ENCODE peak calls at places on chromosomes 12 and 14, in ten cellular contexts. One of them, this sample, is unnamed.
A peak's percentile ranks its signal among the peaks of the same experiment; 100 is the strongest.

GRCh38 chr14:38208825-38209562 is 1.3 kb downstream of the SSTR1 start:
- DNase-seq in CD8-positive, alpha-beta T cell: no peak
- DNase-seq in pancreas: peak; percentile 81
- DNase-seq in CD4-positive, alpha-beta memory T cell: no peak
- DNase-seq in Panc1: no peak
- DNase-seq in small intestine: peak; percentile 95
- DNase-seq in thyroid gland: peak; percentile 15
- DNase-seq in cardiac muscle cell: peak; percentile 60
- DNase-seq in suprapubic skin: no peak
- DNase-seq in astrocyte: peak; percentile 33
- DNase-seq in this sample: peak; percentile 83

GRCh38 chr14:92968291-92969020 is 45.5 kb downstream of the CHGA start:
- DNase-seq in suprapubic skin: no peak
- DNase-seq in pancreas: no peak
- DNase-seq in CD4-positive, alpha-beta memory T cell: no peak
- DNase-seq in cardiac muscle cell: no peak
- DNase-seq in Panc1: no peak
- DNase-seq in thyroid gland: no peak
- DNase-seq in astrocyte: no peak
- DNase-seq in CD8-positive, alpha-beta T cell: no peak
- DNase-seq in small intestine: no peak
- DNase-seq in this sample: no peak

GRCh38 chr14:65866906-65867305 is 454.4 kb downstream of the FUT8 start:
- DNase-seq in CD4-positive, alpha-beta memory T cell: no peak
- DNase-seq in cardiac muscle cell: no peak
- DNase-seq in thyroid gland: peak; percentile 28
- DNase-seq in pancreas: no peak
- DNase-seq in suprapubic skin: no peak
- DNase-seq in CD8-positive, alpha-beta T cell: no peak
- DNase-seq in small intestine: peak; percentile 32
- DNase-seq in Panc1: no peak
- DNase-seq in astrocyte: no peak
- DNase-seq in this sample: no peak

GRCh38 chr14:24231263-24232120 is 675 bp downstream of the NEDD8 start:
- DNase-seq in thyroid gland: no peak
- DNase-seq in astrocyte: no peak
- DNase-seq in cardiac muscle cell: no peak
- DNase-seq in Panc1: no peak
- DNase-seq in CD8-positive, alpha-beta T cell: no peak
- DNase-seq in pancreas: no peak
- DNase-seq in CD4-positive, alpha-beta memory T cell: no peak
- DNase-seq in suprapubic skin: peak; percentile 72
- DNase-seq in small intestine: peak; percentile 43
- DNase-seq in this sample: no peak

GRCh38 chr12:91140660-91141045 is 29.4 kb upstream of the LUM start:
- DNase-seq in small intestine: no peak
- DNase-seq in astrocyte: peak; percentile 55
- DNase-seq in pancreas: no peak
- DNase-seq in thyroid gland: no peak
- DNase-seq in Panc1: no peak
- DNase-seq in CD8-positive, alpha-beta T cell: no peak
- DNase-seq in suprapubic skin: no peak
- DNase-seq in CD4-positive, alpha-beta memory T cell: no peak
- DNase-seq in cardiac muscle cell: no peak
- DNase-seq in this sample: no peak

GRCh38 chr14:80944861-80945617 is 3.5 kb upstream of the CEP128 start:
- DNase-seq in thyroid gland: no peak
- DNase-seq in CD4-positive, alpha-beta memory T cell: no peak
- DNase-seq in pancreas: no peak
- DNase-seq in cardiac muscle cell: no peak
- DNase-seq in astrocyte: no peak
- DNase-seq in small intestine: no peak
- DNase-seq in suprapubic skin: no peak
- DNase-seq in Panc1: no peak
- DNase-seq in CD8-positive, alpha-beta T cell: no peak
- DNase-seq in this sample: no peak

GRCh38 chr12:96334502-96334901 is 65.7 kb downstream of the CDK17 start:
- DNase-seq in pancreas: no peak
- DNase-seq in CD8-positive, alpha-beta T cell: no peak
- DNase-seq in thyroid gland: no peak
- DNase-seq in cardiac muscle cell: no peak
- DNase-seq in CD4-positive, alpha-beta memory T cell: no peak
- DNase-seq in small intestine: no peak
- DNase-seq in astrocyte: no peak
- DNase-seq in suprapubic skin: no peak
- DNase-seq in Panc1: no peak
- DNase-seq in this sample: no peak

GRCh38 chr14:76977793-76978730 is 50.4 kb downstream of the IRF2BPL start:
- DNase-seq in thyroid gland: peak; percentile 56
- DNase-seq in pancreas: no peak
- DNase-seq in cardiac muscle cell: no peak
- DNase-seq in CD4-positive, alpha-beta memory T cell: peak; percentile 67
- DNase-seq in CD8-positive, alpha-beta T cell: peak; percentile 62
- DNase-seq in Panc1: no peak
- DNase-seq in small intestine: no peak
- DNase-seq in suprapubic skin: peak; percentile 88
- DNase-seq in astrocyte: peak; percentile 55
- DNase-seq in this sample: peak; percentile 63

GRCh38 chr12:108855284-108856169 is 1.9 kb downstream of the SSH1 start:
- DNase-seq in small intestine: no peak
- DNase-seq in astrocyte: peak; percentile 34
- DNase-seq in pancreas: no peak
- DNase-seq in thyroid gland: no peak
- DNase-seq in Panc1: no peak
- DNase-seq in CD4-positive, alpha-beta memory T cell: no peak
- DNase-seq in suprapubic skin: no peak
- DNase-seq in CD8-positive, alpha-beta T cell: no peak
- DNase-seq in cardiac muscle cell: peak; percentile 17
- DNase-seq in this sample: no peak

GRCh38 chr12:108852674-108853073 is 4.7 kb downstream of the SSH1 start:
- DNase-seq in pancreas: no peak
- DNase-seq in CD4-positive, alpha-beta memory T cell: no peak
- DNase-seq in astrocyte: peak; percentile 44
- DNase-seq in Panc1: no peak
- DNase-seq in small intestine: no peak
- DNase-seq in thyroid gland: peak; percentile 14
- DNase-seq in suprapubic skin: no peak
- DNase-seq in cardiac muscle cell: no peak
- DNase-seq in CD8-positive, alpha-beta T cell: no peak
- DNase-seq in this sample: no peak

GRCh38 chr12:108854453-108855283 is 2.7 kb downstream of the SSH1 start:
- DNase-seq in thyroid gland: peak; percentile 71
- DNase-seq in CD8-positive, alpha-beta T cell: no peak
- DNase-seq in astrocyte: peak; percentile 100
- DNase-seq in small intestine: no peak
- DNase-seq in suprapubic skin: no peak
- DNase-seq in pancreas: peak; percentile 14
- DNase-seq in CD4-positive, alpha-beta memory T cell: no peak
- DNase-seq in cardiac muscle cell: peak; percentile 38
- DNase-seq in Panc1: no peak
- DNase-seq in this sample: no peak

GRCh38 chr12:108853426-108853825 is 4.0 kb downstream of the SSH1 start:
- DNase-seq in thyroid gland: no peak
- DNase-seq in cardiac muscle cell: no peak
- DNase-seq in CD4-positive, alpha-beta memory T cell: no peak
- DNase-seq in small intestine: no peak
- DNase-seq in pancreas: no peak
- DNase-seq in CD8-positive, alpha-beta T cell: no peak
- DNase-seq in astrocyte: no peak
- DNase-seq in suprapubic skin: no peak
- DNase-seq in Panc1: no peak
- DNase-seq in this sample: no peak

GRCh38 chr12:108854055-108854452 is 3.3 kb downstream of the SSH1 start:
- DNase-seq in pancreas: peak; percentile 15
- DNase-seq in thyroid gland: peak; percentile 42
- DNase-seq in CD4-positive, alpha-beta memory T cell: no peak
- DNase-seq in suprapubic skin: no peak
- DNase-seq in cardiac muscle cell: no peak
- DNase-seq in astrocyte: peak; percentile 93
- DNase-seq in CD8-positive, alpha-beta T cell: no peak
- DNase-seq in small intestine: no peak
- DNase-seq in Panc1: no peak
- DNase-seq in this sample: no peak
- H3K4me1 ChIP-seq in pancreas: peaks cover 11% of the 10 kb centered on the region
- H3K4me1 ChIP-seq in thyroid gland: peaks cover 34% of the 10 kb centered on the region
- H3K4me1 ChIP-seq in CD4-positive, alpha-beta memory T cell: peaks cover 25% of the 10 kb centered on the region
- H3K4me1 ChIP-seq in suprapubic skin: peaks cover 49% of the 10 kb centered on the region
- H3K4me1 ChIP-seq in cardiac muscle cell: peaks cover 24% of the 10 kb centered on the region
- H3K4me1 ChIP-seq in astrocyte: peaks cover 56% of the 10 kb centered on the region
- H3K4me1 ChIP-seq in CD8-positive, alpha-beta T cell: peaks cover 22% of the 10 kb centered on the region
- H3K4me1 ChIP-seq in small intestine: peaks cover 3% of the 10 kb centered on the region
- H3K4me1 ChIP-seq in Panc1: peaks cover 50% of the 10 kb centered on the region
- H3K4me1 ChIP-seq in this sample: peaks cover 4% of the 10 kb centered on the region

GRCh38 chr12:77940566-77940965 is 109.9 kb downstream of the NAV3 start:
- DNase-seq in CD4-positive, alpha-beta memory T cell: no peak
- DNase-seq in astrocyte: no peak
- DNase-seq in pancreas: no peak
- DNase-seq in small intestine: no peak
- DNase-seq in thyroid gland: no peak
- DNase-seq in cardiac muscle cell: peak; percentile 8
- DNase-seq in CD8-positive, alpha-beta T cell: no peak
- DNase-seq in Panc1: no peak
- DNase-seq in suprapubic skin: no peak
- DNase-seq in this sample: no peak
- H3K4me3 ChIP-seq in CD4-positive, alpha-beta memory T cell: no peak overlapping the region
- H3K4me3 ChIP-seq in astrocyte: peak overlapping the region; percentile 83
- H3K4me3 ChIP-seq in pancreas: no peak overlapping the region
- H3K4me3 ChIP-seq in small intestine: no peak overlapping the region
- H3K4me3 ChIP-seq in thyroid gland: no peak overlapping the region
- H3K4me3 ChIP-seq in cardiac muscle cell: no peak overlapping the region
- H3K4me3 ChIP-seq in CD8-positive, alpha-beta T cell: no peak overlapping the region
- H3K4me3 ChIP-seq in Panc1: peak overlapping the region; percentile 25
- H3K4me3 ChIP-seq in suprapubic skin: no peak overlapping the region
- H3K4me3 ChIP-seq in this sample: no peak overlapping the region

DNA sequence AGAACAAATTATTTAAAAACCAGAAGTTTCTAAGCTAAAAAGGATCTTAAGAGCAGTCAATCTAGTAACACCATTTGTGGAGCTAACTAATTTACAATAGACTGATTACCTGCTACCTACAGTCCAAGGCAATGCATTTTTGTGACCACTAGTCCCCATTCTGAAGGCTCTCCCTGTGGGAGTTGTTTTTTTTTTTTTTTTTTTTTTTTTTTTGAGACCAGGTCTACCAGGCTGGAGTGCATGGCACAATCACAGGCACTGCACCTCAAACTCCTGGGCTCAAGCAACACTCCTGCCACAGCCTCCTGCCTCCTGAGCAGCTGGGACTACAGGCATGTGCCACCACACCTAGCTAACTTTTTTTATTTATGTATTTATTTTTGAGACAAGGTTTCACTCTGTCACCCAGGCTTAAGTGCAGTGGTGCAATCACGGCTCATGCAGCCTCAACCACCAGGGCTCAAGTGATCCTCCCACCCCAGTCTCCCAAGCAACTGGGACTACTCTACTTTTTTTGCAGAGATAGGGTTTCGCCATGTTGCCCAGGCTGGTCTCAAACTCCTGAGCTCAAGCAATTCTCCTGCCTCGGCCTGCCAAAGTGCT is 3.9 kb downstream of the GNPTAB start:
- DNase-seq in small intestine: no peak
- DNase-seq in cardiac muscle cell: no peak
- DNase-seq in suprapubic skin: no peak
- DNase-seq in Panc1: no peak
- DNase-seq in astrocyte: no peak
- DNase-seq in thyroid gland: no peak
- DNase-seq in CD4-positive, alpha-beta memory T cell: no peak
- DNase-seq in CD8-positive, alpha-beta T cell: no peak
- DNase-seq in pancreas: no peak
- DNase-seq in this sample: peak; percentile 56
- H3K27ac ChIP-seq in small intestine: no peak overlapping the region
- H3K27ac ChIP-seq in cardiac muscle cell: no peak overlapping the region
- H3K27ac ChIP-seq in suprapubic skin: no peak overlapping the region
- H3K27ac ChIP-seq in Panc1: no peak overlapping the region
- H3K27ac ChIP-seq in astrocyte: no peak overlapping the region
- H3K27ac ChIP-seq in thyroid gland: no peak overlapping the region
- H3K27ac ChIP-seq in CD4-positive, alpha-beta memory T cell: no peak overlapping the region
- H3K27ac ChIP-seq in CD8-positive, alpha-beta T cell: no peak overlapping the region
- H3K27ac ChIP-seq in pancreas: no peak overlapping the region
- H3K27ac ChIP-seq in this sample: no peak overlapping the region

GRCh38 chr12:89648211-89648930 is 60.3 kb downstream of the ATP2B1 start:
- DNase-seq in suprapubic skin: no peak
- DNase-seq in pancreas: no peak
- DNase-seq in cardiac muscle cell: peak; percentile 34
- DNase-seq in Panc1: no peak
- DNase-seq in small intestine: peak; percentile 77
- DNase-seq in CD8-positive, alpha-beta T cell: no peak
- DNase-seq in astrocyte: peak; percentile 41
- DNase-seq in CD4-positive, alpha-beta memory T cell: no peak
- DNase-seq in thyroid gland: no peak
- DNase-seq in this sample: peak; percentile 89
- H3K4me1 ChIP-seq in suprapubic skin: peaks cover 11% of the 10 kb centered on the region
- H3K4me1 ChIP-seq in pancreas: no peaks in the 10 kb centered on the region
- H3K4me1 ChIP-seq in cardiac muscle cell: peaks cover 4% of the 10 kb centered on the region
- H3K4me1 ChIP-seq in Panc1: peaks cover 13% of the 10 kb centered on the region
- H3K4me1 ChIP-seq in small intestine: peaks cover 3% of the 10 kb centered on the region
- H3K4me1 ChIP-seq in CD8-positive, alpha-beta T cell: peaks cover 4% of the 10 kb centered on the region
- H3K4me1 ChIP-seq in astrocyte: no peaks in the 10 kb centered on the region
- H3K4me1 ChIP-seq in CD4-positive, alpha-beta memory T cell: peaks cover 52% of the 10 kb centered on the region
- H3K4me1 ChIP-seq in thyroid gland: no peaks in the 10 kb centered on the region
- H3K4me1 ChIP-seq in this sample: peaks cover 7% of the 10 kb centered on the region

GRCh38 chr12:64560395-64561301 is 49.6 kb upstream of the RASSF3 start:
- DNase-seq in thyroid gland: no peak
- DNase-seq in cardiac muscle cell: no peak
- DNase-seq in CD4-positive, alpha-beta memory T cell: no peak
- DNase-seq in Panc1: peak; percentile 67
- DNase-seq in astrocyte: peak; percentile 95
- DNase-seq in CD8-positive, alpha-beta T cell: no peak
- DNase-seq in small intestine: no peak
- DNase-seq in suprapubic skin: no peak
- DNase-seq in pancreas: no peak
- DNase-seq in this sample: peak; percentile 62
- H3K4me3 ChIP-seq in thyroid gland: no peak overlapping the region
- H3K4me3 ChIP-seq in cardiac muscle cell: no peak overlapping the region
- H3K4me3 ChIP-seq in CD4-positive, alpha-beta memory T cell: no peak overlapping the region
- H3K4me3 ChIP-seq in Panc1: no peak overlapping the region
- H3K4me3 ChIP-seq in astrocyte: no peak overlapping the region
- H3K4me3 ChIP-seq in CD8-positive, alpha-beta T cell: no peak overlapping the region
- H3K4me3 ChIP-seq in small intestine: no peak overlapping the region
- H3K4me3 ChIP-seq in suprapubic skin: no peak overlapping the region
- H3K4me3 ChIP-seq in pancreas: no peak overlapping the region
- H3K4me3 ChIP-seq in this sample: no peak overlapping the region